ENCODE peak calls at places on chromosomes 6 and 20, in seven cellular contexts. W is stimulated activated CD4-positive, alpha-beta T cell treated with anti-CD3 and anti-CD28 coated beads, Interleukin-15, amount 100 ng/mL, for 1 hour; I is GM04503; X is fibroblast of the aortic adventitia; M is AG09309; O is naive thymus-derived CD4-positive, alpha-beta T cell; V is lower lobe of right lung. N is an unnamed sample.
A peak's percentile ranks its signal among the peaks of the same experiment; 100 is the strongest.

GRCh38 chr6:138493413-138493812 is 5.9 kb downstream of the NHSL1 start:
- DNase-seq in O (no peak), M (peak; percentile 52), W (no peak), V (no peak), X (peak; percentile 68), I (peak; percentile 46), N (peak; percentile 65)

GRCh38 chr6:5989141-5989723 is 17.5 kb downstream of the NRN1 start:
- DNase-seq in X (no peak), O (no peak), M (peak; percentile 62), W (no peak), V (peak; percentile 77), I (peak; percentile 98), N (no peak)

GRCh38 chr20:62646851-62647520 is 4.7 kb downstream of the SLCO4A1 start:
- DNase-seq in X (no peak), W (no peak), I (no peak), V (no peak), M (no peak), O (no peak), N (no peak)

GRCh38 chr20:32917191-32917950 is 58.6 kb downstream of the EFCAB8 start:
- DNase-seq in V (peak; percentile 1), M (no peak), X (no peak), W (no peak), I (no peak), O (no peak), N (no peak)

GRCh38 chr6:84095156-84095555 is 61.6 kb downstream of the MRAP2 start:
- DNase-seq in X (no peak), M (no peak), V (no peak), W (no peak), I (no peak), O (no peak), N (no peak)

GRCh38 chr6:166950443-166950821 is 5.9 kb downstream of the RNASET2 start:
- DNase-seq in W (no peak), O (no peak), I (no peak), M (no peak), V (no peak), X (no peak), N (no peak)

GRCh38 chr6:571892-572291 is 85.0 kb downstream of the HUS1B start:
- DNase-seq in O (no peak), W (no peak), X (no peak), M (no peak), V (no peak), I (no peak), N (no peak)

GRCh38 chr6:73367761-73368355 is 1.8 kb downstream of the OOEP start:
- DNase-seq in X (peak; percentile 12), W (no peak), M (no peak), I (no peak), O (no peak), V (no peak), N (no peak)

GRCh38 chr6:39905640-39905975 is 28.7 kb downstream of the MOCS1 start:
- DNase-seq in M (no peak), W (no peak), O (no peak), X (no peak), I (no peak), V (no peak), N (no peak)

GRCh38 chr6:36139991-36140710 is 9.8 kb downstream of the MAPK13 start:
- DNase-seq in W (no peak), X (no peak), M (no peak), V (no peak), I (no peak), O (no peak), N (no peak)

GRCh38 chr6:49634811-49635159 is 1.9 kb downstream of the RHAG start:
- DNase-seq in I (no peak), O (no peak), V (no peak), W (no peak), M (no peak), X (no peak), N (no peak)

GRCh38 chr6:33728438-33728837 is 16.9 kb upstream of the UQCC2 start:
- DNase-seq in O (no peak), M (no peak), V (peak; percentile 25), X (no peak), W (no peak), I (no peak), N (no peak)

GRCh38 chr6:45590225-45590624 is 212.5 kb upstream of the SUPT3H start:
- DNase-seq in W (no peak), X (peak; percentile 59), V (no peak), I (peak; percentile 44), M (peak; percentile 52), O (no peak), N (no peak)

N was measured in NCI-H1048.